ENCODE peak calls at places on chromosome 17, in four cellular contexts. W is A549, K is body of pancreas, S is lower lobe of right lung. P is an unnamed sample. For H3K4me1 and H3K9me3, the result is how much of the 10 kb centered on the place peaks cover.

GRCh38 chr17:43398724-43399595 is at the start of gene ARL4D:
- DNase-seq in K (peak), S (peak), W (peak), P (peak)

GRCh38 chr17:80152057-80152831 is 5.3 kb upstream of the EIF4A3 start:
- DNase-seq in W (no peak), K (no peak), S (no peak), P (no peak)

GRCh38 chr17:3964203-3965122 is at the start of gene ATP2A3:
- DNase-seq in K (peak), W (peak), S (peak), P (peak)

GRCh38 chr17:64216385-64217248 is 46.4 kb downstream of the TEX2 start:
- DNase-seq in K (peak), W (no peak), S (no peak), P (peak)

GRCh38 chr17:46911311-46911710 is 11.6 kb upstream of the GOSR2 start:
- DNase-seq in K (no peak), S (no peak), W (no peak), P (no peak)

GRCh38 chr17:320139-320538 is 32.5 kb downstream of the RPH3AL start:
- DNase-seq in S (peak), W (no peak), K (no peak), P (no peak)

GRCh38 chr17:66087073-66087472 is 104.9 kb downstream of the CEP112 start:
- DNase-seq in W (no peak), S (no peak), K (no peak), P (no peak)

GRCh38 chr17:62126292-62126691 is 61.2 kb upstream of the MED13 start:
- DNase-seq in K (no peak), S (no peak), W (no peak), P (no peak)

GRCh38 chr17:49454050-49454449 is 39.4 kb upstream of the PHB1 start:
- DNase-seq in S (no peak), K (no peak), W (no peak), P (no peak)

GRCh38 chr17:46811978-46812583 is 6.4 kb downstream of the WNT3 start:
- DNase-seq in K (no peak), S (no peak), W (no peak), P (no peak)

GRCh38 chr17:15263206-15263579 is 1.9 kb downstream of the PMP22 start:
- DNase-seq in W (peak), S (peak), K (peak), P (peak)

GRCh38 chr17:30952645-30953393 is 18.0 kb upstream of the RNF135 start:
- DNase-seq in S (peak), W (no peak), K (no peak), P (peak)

GRCh38 chr17:30954046-30954805 is 16.6 kb upstream of the RNF135 start:
- DNase-seq in S (peak), W (no peak), K (no peak), P (peak)

GRCh38 chr17:30947796-30948195 is 23.0 kb upstream of the RNF135 start:
- DNase-seq in S (no peak), K (no peak), W (no peak), P (peak)

GRCh38 chr17:30950189-30950588 is 20.6 kb upstream of the RNF135 start:
- DNase-seq in W (no peak), S (no peak), K (no peak), P (no peak)

GRCh38 chr17:30950669-30951399 is 20.0 kb upstream of the RNF135 start:
- DNase-seq in W (no peak), S (peak), K (peak), P (no peak)
- H3K4me1 ChIP-seq in W (under half), S (under half), K (under half), P (under half)

GRCh38 chr17:76397687-76398522 is 13.5 kb downstream of the SPHK1 start:
- DNase-seq in S (peak), W (peak), K (peak), P (peak)
- TF ChIP-seq CTCF in S (peak), W (peak), K (peak), P (peak)

DNA sequence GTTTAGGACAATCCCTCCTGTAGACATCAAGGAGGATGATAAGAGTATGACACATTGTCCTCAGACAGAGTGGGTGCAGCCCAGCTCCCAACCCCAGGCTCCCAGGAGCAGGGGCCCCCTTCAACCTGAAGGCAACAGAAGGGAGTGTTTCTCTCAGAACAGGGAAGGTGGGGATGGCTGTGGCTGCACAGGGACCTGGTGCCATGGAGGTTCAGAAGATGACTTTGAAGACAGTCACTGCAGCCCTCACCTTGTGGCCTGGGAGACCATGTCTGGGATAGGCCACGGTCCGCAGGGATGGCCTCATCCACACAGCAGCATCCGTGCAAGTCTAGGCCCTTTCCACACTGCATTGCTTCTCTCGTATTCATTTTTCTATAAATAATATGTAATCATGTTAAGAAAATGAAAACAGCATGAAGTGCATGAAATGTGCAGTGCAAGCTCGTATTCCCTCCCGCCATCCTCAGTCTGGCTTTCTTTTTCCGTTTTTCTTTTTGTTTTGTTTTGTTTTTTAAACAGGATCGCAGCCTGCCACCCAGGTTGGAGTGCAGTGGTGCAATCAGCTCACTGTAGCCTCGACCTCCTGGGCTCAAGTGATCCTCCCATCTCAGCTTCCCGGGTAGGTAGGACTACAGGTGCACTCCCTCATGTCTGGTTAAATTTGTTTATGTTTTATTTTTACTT is 71.1 kb downstream of the METRNL start:
- DNase-seq in K (no peak), S (no peak), W (no peak), P (no peak)
- H3K9me3 ChIP-seq in K (under half), S (under half), W (under half), P (under half)

DNA sequence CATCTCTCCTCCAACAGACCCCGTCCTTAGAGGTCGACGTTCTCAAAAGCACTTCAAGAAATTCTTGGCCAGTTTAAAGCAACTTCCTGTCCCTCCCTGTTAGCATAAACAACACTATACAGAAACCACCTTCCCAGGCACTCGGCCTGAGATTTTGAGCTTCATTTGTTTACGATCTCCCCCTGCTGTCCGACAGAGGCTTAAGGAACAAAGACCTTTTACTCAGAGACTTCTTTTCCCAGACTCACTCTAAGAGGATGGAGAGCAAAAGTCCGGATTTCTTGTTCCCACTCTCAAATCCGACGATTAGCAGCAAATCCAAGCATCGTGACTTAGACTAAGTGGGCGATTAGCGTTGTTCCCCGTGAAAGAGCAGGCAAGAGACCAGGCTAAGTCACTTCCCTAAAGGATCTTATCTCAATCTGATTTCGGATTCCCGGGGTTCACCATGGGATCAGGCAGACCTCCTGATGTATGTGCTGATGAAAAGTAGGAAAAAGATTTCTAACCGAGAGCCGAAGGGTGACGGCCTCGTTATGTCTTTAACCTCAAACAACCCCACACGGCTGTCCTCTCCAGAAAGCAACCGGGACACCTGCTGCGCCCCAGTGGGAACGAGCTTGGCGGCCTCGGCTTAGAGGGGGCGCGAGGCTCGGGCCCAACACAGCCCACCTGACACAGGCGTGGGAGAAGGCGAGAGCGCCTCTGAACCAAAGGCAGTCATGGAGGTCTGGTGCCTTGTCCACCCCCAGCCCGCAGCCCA is 591 bp downstream of the INPP5K start:
- DNase-seq in W (peak), S (peak), K (peak), P (peak)
- H3K4me1 ChIP-seq in W (under half), S (half or more), K (under half), P (under half)

GRCh38 chr17:20944014-20944905 is 98.6 kb downstream of the USP22 start:
- DNase-seq in K (peak), W (no peak), S (peak), P (peak)
- TF ChIP-seq CTCF in K (peak), W (peak), S (peak), P (peak)

GRCh38 chr17:69729937-69730336 is 315.4 kb downstream of the MAP2K6 start:
- DNase-seq in S (no peak), K (no peak), W (no peak), P (no peak)
- H3K9me3 ChIP-seq in S (under half), K (under half), W (under half), P (under half)